ENCODE peak calls at places on chromosomes 6 and 20, in six cellular contexts. B is IMR-90, L is trophoblast cell, Q is H1, H is neuronal stem cell, K is mesenchymal stem cell. Y is an unnamed sample.

GRCh38 chr6:6915813-6916547 is 191.8 kb upstream of the RREB1 start:
- DNase-seq in B (peak), L (peak), Q (no peak), H (no peak), K (peak), Y (no peak)

GRCh38 chr20:10603971-10604864 is 69.6 kb downstream of the JAG1 start:
- DNase-seq in B (peak), L (peak), Q (no peak), H (peak), K (peak), Y (no peak)

GRCh38 chr6:56752534-56752933 is 109.8 kb upstream of the DST start:
- DNase-seq in B (peak), L (no peak), Q (no peak), H (no peak), K (no peak), Y (no peak)

GRCh38 chr20:50304883-50305635 is 114.4 kb downstream of the CEBPB start:
- DNase-seq in B (peak), L (peak), Q (no peak), H (no peak), K (peak), Y (peak)

GRCh38 chr6:129280719-129281118 is 397.8 kb downstream of the LAMA2 start:
- DNase-seq in B (no peak), L (no peak), Q (no peak), H (no peak), K (no peak), Y (no peak)

GRCh38 chr20:51500311-51500710 is 42.2 kb downstream of the NFATC2 start:
- DNase-seq in B (no peak), L (no peak), Q (no peak), H (no peak), K (no peak), Y (no peak)

GRCh38 chr6:17638212-17638611 is 38.1 kb downstream of the FAM8A1 start:
- DNase-seq in B (peak), L (no peak), Q (no peak), H (no peak), K (no peak), Y (no peak)

GRCh38 chr6:48765352-48765961 is 654.5 kb upstream of the PTCHD4 start:
- DNase-seq in B (peak), L (peak), Q (peak), H (peak), K (peak), Y (peak)

GRCh38 chr20:23583526-23583925 is 15.2 kb upstream of the CST9L start:
- DNase-seq in B (no peak), L (peak), Q (no peak), H (no peak), K (no peak), Y (no peak)

GRCh38 chr6:127855542-127856159 is 45.2 kb downstream of the THEMIS start:
- DNase-seq in B (peak), L (peak), Q (no peak), H (no peak), K (peak), Y (no peak)

GRCh38 chr6:10014561-10014960 is 400.3 kb downstream of the TFAP2A start:
- DNase-seq in B (peak), L (no peak), Q (no peak), H (no peak), K (no peak), Y (no peak)

GRCh38 chr6:111661541-111662041 is 55.9 kb upstream of the TRAF3IP2 start:
- DNase-seq in B (no peak), L (no peak), Q (peak), H (no peak), K (no peak), Y (peak)

GRCh38 chr6:65202738-65203137 is 504.3 kb downstream of the EYS start:
- DNase-seq in B (no peak), L (no peak), Q (no peak), H (no peak), K (no peak), Y (no peak)

GRCh38 chr6:70375166-70375565 is 38.1 kb upstream of the FAM135A start:
- DNase-seq in B (peak), L (peak), Q (no peak), H (no peak), K (peak), Y (no peak)

GRCh38 chr6:97009781-97010492 is 85.4 kb downstream of the KLHL32 start:
- DNase-seq in B (no peak), L (no peak), Q (no peak), H (no peak), K (no peak), Y (no peak)

GRCh38 chr6:101393291-101394251 is at the start of gene GRIK2:
- DNase-seq in B (peak), L (peak), Q (no peak), H (peak), K (peak), Y (peak)

GRCh38 chr6:103874575-103874974 is 985.1 kb downstream of the HACE1 start:
- DNase-seq in B (no peak), L (peak), Q (no peak), H (no peak), K (no peak), Y (no peak)

GRCh38 chr6:2478200-2478599 is 232.8 kb upstream of the GMDS start:
- DNase-seq in B (peak), L (peak), Q (no peak), H (no peak), K (no peak), Y (no peak)

GRCh38 chr6:139923964-139924475 is 549.6 kb upstream of the CITED2 start:
- DNase-seq in B (no peak), L (no peak), Q (no peak), H (no peak), K (no peak), Y (no peak)

GRCh38 chr20:63381781-63382431 is 20.8 kb upstream of the CHRNA4 start:
- DNase-seq in B (no peak), L (peak), Q (no peak), H (peak), K (peak), Y (peak)

GRCh38 chr6:71090216-71090615 is 133.4 kb upstream of the B3GAT2 start:
- DNase-seq in B (no peak), L (peak), Q (no peak), H (no peak), K (no peak), Y (no peak)

GRCh38 chr6:40661726-40662125 is 74.6 kb upstream of the LRFN2 start:
- DNase-seq in B (no peak), L (no peak), Q (no peak), H (no peak), K (no peak), Y (no peak)

GRCh38 chr6:101181006-101181405 is 212.5 kb upstream of the GRIK2 start:
- DNase-seq in B (no peak), L (no peak), Q (no peak), H (no peak), K (no peak), Y (no peak)

GRCh38 chr6:76609160-76609559 is 536.7 kb upstream of the IMPG1 start:
- DNase-seq in B (no peak), L (no peak), Q (no peak), H (no peak), K (no peak), Y (no peak)

GRCh38 chr20:23205656-23206055 is 119.5 kb upstream of the CD93 start:
- DNase-seq in B (peak), L (no peak), Q (no peak), H (peak), K (no peak), Y (peak)

GRCh38 chr6:37668251-37668650 is 29.4 kb downstream of the MDGA1 start:
- DNase-seq in B (no peak), L (no peak), Q (no peak), H (no peak), K (no peak), Y (no peak)

GRCh38 chr6:36984581-36985383 is 1.2 kb downstream of the MTCH1 start:
- DNase-seq in B (peak), L (peak), Q (peak), H (peak), K (peak), Y (peak)

GRCh38 chr20:6686171-6686570 is 81.3 kb upstream of the BMP2 start:
- DNase-seq in B (no peak), L (no peak), Q (no peak), H (no peak), K (no peak), Y (no peak)

GRCh38 chr20:38805502-38805957 is at the start of gene PPP1R16B:
- DNase-seq in B (no peak), L (peak), Q (no peak), H (peak), K (peak), Y (peak)

GRCh38 chr6:95365454-95365853 is 211.9 kb upstream of the MANEA start:
- DNase-seq in B (no peak), L (no peak), Q (no peak), H (no peak), K (no peak), Y (peak)

GRCh38 chr6:41371992-41372525 is 36.7 kb downstream of the NCR2 start:
- DNase-seq in B (no peak), L (no peak), Q (no peak), H (no peak), K (peak), Y (peak)

GRCh38 chr6:160394654-160395035 is 46.5 kb downstream of the SLC22A3 start:
- DNase-seq in B (no peak), L (no peak), Q (no peak), H (no peak), K (no peak), Y (no peak)

GRCh38 chr6:35474129-35474977 is 6.2 kb downstream of the RPL10A start:
- DNase-seq in B (no peak), L (no peak), Q (no peak), H (no peak), K (no peak), Y (peak)

GRCh38 chr6:14380421-14380820 is 262.8 kb downstream of the CD83 start:
- DNase-seq in B (no peak), L (no peak), Q (no peak), H (peak), K (no peak), Y (peak)

GRCh38 chr6:14381225-14381887 is 263.8 kb downstream of the CD83 start:
- DNase-seq in B (no peak), L (no peak), Q (no peak), H (peak), K (no peak), Y (peak)

GRCh38 chr6:14384175-14384949 is 266.8 kb downstream of the CD83 start:
- DNase-seq in B (no peak), L (no peak), Q (no peak), H (no peak), K (no peak), Y (no peak)

GRCh38 chr6:14383393-14384174 is 266.0 kb downstream of the CD83 start:
- DNase-seq in B (no peak), L (no peak), Q (no peak), H (no peak), K (no peak), Y (no peak)

GRCh38 chr6:14382381-14383236 is 265.0 kb downstream of the CD83 start:
- DNase-seq in B (no peak), L (no peak), Q (no peak), H (no peak), K (no peak), Y (no peak)
- H3K18ac ChIP-seq in B (no peak), L (no peak), Q (peak), H (no peak), K (no peak), Y (no peak)

GRCh38 chr6:15952231-15953151 is 176.4 kb upstream of the MYLIP start:
- DNase-seq in B (no peak), L (no peak), Q (no peak), H (no peak), K (no peak), Y (no peak)
- H2AFZ ChIP-seq in B (no peak), L (no peak), Q (no peak), H (no peak), K (no peak), Y (no peak)

DNA sequence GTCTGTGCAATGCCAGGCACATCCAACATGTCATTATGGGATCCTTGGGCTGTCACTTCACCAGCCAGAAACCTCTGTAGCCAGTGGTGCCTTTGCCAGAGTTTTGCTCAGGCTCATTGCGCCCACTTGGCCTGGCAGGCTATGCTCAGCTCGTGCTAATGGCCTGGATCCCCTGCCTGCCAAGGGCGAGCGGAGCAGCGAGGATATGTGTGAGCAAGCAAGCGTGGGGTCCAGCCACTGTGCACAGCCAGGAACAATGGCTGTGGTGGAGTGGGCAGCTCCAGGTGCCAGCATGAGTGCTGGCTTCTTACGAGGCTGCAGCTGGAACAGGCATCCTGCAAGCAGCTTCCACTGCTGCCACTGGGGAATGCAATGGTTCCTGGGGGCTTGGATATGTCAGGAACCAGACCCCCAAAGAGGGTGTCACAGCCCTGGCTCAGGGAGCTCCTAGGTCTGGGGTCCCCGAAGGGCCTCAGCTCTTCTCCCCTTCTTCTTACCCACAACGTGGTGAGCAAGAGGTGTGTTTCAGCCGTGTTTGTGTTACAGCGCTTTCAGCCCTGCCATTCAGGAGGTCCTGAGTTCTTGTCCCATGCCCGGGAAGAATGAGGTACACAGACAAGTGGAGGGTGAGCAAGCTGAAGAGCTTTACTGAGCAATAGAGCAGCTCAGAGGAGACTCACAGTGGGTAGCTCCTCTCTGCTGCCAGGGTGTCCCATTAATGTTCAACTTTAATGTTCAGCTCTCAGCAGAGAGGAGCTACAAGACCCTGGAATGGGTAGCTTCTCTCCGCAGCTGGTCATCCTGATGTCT is 22.3 kb upstream of the TOP1 start:
- DNase-seq in B (no peak), L (no peak), Q (no peak), H (no peak), K (no peak), Y (no peak)
- H2AK5ac ChIP-seq in B (peak), L (no peak), Q (no peak), H (peak), K (no peak), Y (no peak)

GRCh38 chr6:151241853-151242252 is 2.1 kb downstream of the AKAP12 start:
- DNase-seq in B (no peak), L (no peak), Q (no peak), H (no peak), K (no peak), Y (no peak)

GRCh38 chr6:151239603-151240035 is at the start of gene AKAP12:
- DNase-seq in B (peak), L (no peak), Q (peak), H (no peak), K (peak), Y (peak)

GRCh38 chr6:151242420-151242841 is 2.7 kb downstream of the AKAP12 start:
- DNase-seq in B (no peak), L (no peak), Q (no peak), H (no peak), K (no peak), Y (no peak)

GRCh38 chr6:151240036-151240685 is 394 bp downstream of the AKAP12 start:
- DNase-seq in B (peak), L (peak), Q (peak), H (peak), K (peak), Y (peak)

DNA sequence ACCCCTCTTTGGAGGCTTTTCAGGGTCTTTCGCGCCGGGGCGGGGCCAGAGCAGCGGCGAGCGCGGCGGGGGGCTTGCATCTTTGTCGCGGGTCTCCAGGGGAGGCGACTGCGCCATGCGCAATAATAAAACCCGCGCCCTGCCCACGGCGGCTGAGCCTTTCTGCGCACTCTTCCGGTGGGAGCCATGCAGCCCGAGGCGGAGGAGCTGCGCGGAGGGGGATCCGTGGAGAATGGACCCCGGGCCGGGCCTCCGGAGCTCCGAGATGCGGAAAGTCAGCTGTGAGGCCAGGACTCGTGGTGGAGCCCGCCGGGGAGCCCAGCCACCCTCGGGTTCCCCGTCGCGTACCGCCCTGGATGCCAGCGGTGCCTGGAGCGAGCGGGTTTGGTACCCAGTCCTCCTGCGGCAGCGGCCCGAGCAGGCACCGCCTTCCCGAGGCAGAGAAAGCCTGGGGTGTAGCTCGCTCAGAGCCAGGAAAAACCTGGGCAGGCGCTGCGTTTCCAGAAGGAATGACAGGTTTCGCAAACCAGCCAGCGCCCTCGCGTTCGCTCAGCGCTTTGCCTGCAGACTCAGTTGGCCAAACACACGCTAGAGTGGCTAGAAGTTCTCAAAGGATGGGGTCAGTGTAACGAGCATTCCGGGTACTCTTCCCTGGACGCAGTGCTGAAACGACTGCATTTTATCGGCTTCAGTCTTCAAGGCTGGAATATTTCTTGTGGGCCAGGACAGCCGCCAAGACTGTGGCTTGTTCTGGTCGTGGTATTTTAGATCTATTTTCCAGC is 1.3 kb downstream of the AKAP12 start:
- DNase-seq in B (peak), L (peak), Q (no peak), H (peak), K (peak), Y (peak)
- H3K18ac ChIP-seq in B (peak), L (peak), Q (peak), H (peak), K (peak), Y (peak)

Y was measured in H9.